ENCODE peak calls at places on chromosomes 1 and 21, in five cellular contexts. S, M, J, D and N are unnamed samples.

GRCh38 chr1:54158071-54158470 is 5.3 kb upstream of the CDCP2 start:
- DNase-seq in S (no peak), M (no peak), J (peak; percentile 38), D (peak; percentile 44), N (no peak)

GRCh38 chr1:77513839-77514763 is 168.4 kb downstream of the ZZZ3 start:
- DNase-seq in S (peak; percentile 93), M (peak; percentile 90), J (no peak), D (no peak), N (peak; percentile 92)

GRCh38 chr1:17117451-17118265 is 1.6 kb downstream of the PADI2 start:
- DNase-seq in S (no peak), M (no peak), J (no peak), D (peak; percentile 61), N (no peak)

GRCh38 chr1:117181630-117182041 is 29.1 kb downstream of the VTCN1 start:
- DNase-seq in S (no peak), M (peak; percentile 8), J (no peak), D (no peak), N (no peak)

GRCh38 chr1:95116666-95117206 is 419 bp upstream of the TLCD4 start:
- DNase-seq in S (peak; percentile 30), M (peak; percentile 46), J (peak; percentile 80), D (peak; percentile 76), N (peak; percentile 30)

GRCh38 chr1:42910985-42911384 is 47.7 kb downstream of the SLC2A1 start:
- DNase-seq in S (no peak), M (no peak), J (no peak), D (no peak), N (no peak)

GRCh38 chr1:8061673-8062386 is 35.7 kb upstream of the ERRFI1 start:
- DNase-seq in S (peak; percentile 49), M (peak; percentile 79), J (peak; percentile 80), D (no peak), N (peak; percentile 43)

GRCh38 chr1:170676628-170677027 is 12.7 kb downstream of the PRRX1 start:
- DNase-seq in S (peak; percentile 55), M (peak; percentile 71), J (no peak), D (no peak), N (peak; percentile 67)

GRCh38 chr1:218171302-218171893 is 113.7 kb upstream of the RRP15 start:
- DNase-seq in S (peak; percentile 59), M (peak; percentile 26), J (peak; percentile 46), D (no peak), N (peak; percentile 66)

GRCh38 chr1:192968323-192968722 is 90.8 kb downstream of the UCHL5 start:
- DNase-seq in S (no peak), M (no peak), J (no peak), D (no peak), N (no peak)

GRCh38 chr1:108502138-108502537 is 52.0 kb downstream of the NBPF6 start:
- DNase-seq in S (no peak), M (no peak), J (no peak), D (no peak), N (no peak)

GRCh38 chr1:66274634-66275033 is 259.3 kb upstream of the SGIP1 start:
- DNase-seq in S (no peak), M (peak; percentile 55), J (no peak), D (no peak), N (no peak)

GRCh38 chr1:24875257-24875656 is 54.8 kb downstream of the RUNX3 start:
- DNase-seq in S (no peak), M (no peak), J (no peak), D (no peak), N (no peak)

GRCh38 chr1:117964290-117965038 is 34.9 kb downstream of the WDR3 start:
- DNase-seq in S (peak; percentile 3), M (peak; percentile 47), J (no peak), D (no peak), N (peak; percentile 13)

GRCh38 chr21:39601194-39601940 is 11.4 kb upstream of the B3GALT5 start:
- DNase-seq in S (no peak), M (peak; percentile 50), J (no peak), D (no peak), N (no peak)

GRCh38 chr21:18384771-18385170 is 18.8 kb downstream of the TMPRSS15 start:
- DNase-seq in S (peak; percentile 1), M (no peak), J (peak; percentile 2), D (no peak), N (peak; percentile 4)

GRCh38 chr1:6148497-6149241 is 31.5 kb downstream of the CHD5 start:
- DNase-seq in S (peak; percentile 26), M (no peak), J (peak; percentile 57), D (peak; percentile 70), N (peak; percentile 22)
- H3K4me3 ChIP-seq in S (no peak overlapping the region), M (no peak overlapping the region), J (peak overlapping the region; percentile 37), D (no peak overlapping the region), N (no peak overlapping the region)

GRCh38 chr1:161736332-161736969 is 13.1 kb upstream of the DUSP12 start:
- DNase-seq in S (no peak), M (no peak), J (peak; percentile 29), D (no peak), N (no peak)

GRCh38 chr1:161739865-161740566 is 9.6 kb upstream of the DUSP12 start:
- DNase-seq in S (no peak), M (no peak), J (no peak), D (peak; percentile 24), N (no peak)

GRCh38 chr1:161740871-161741270 is 8.7 kb upstream of the DUSP12 start:
- DNase-seq in S (no peak), M (no peak), J (no peak), D (no peak), N (no peak)

GRCh38 chr1:161737625-161738024 is 12.0 kb upstream of the DUSP12 start:
- DNase-seq in S (no peak), M (no peak), J (no peak), D (no peak), N (no peak)

GRCh38 chr1:161738627-161739287 is 10.8 kb upstream of the DUSP12 start:
- DNase-seq in S (peak; percentile 88), M (peak; percentile 74), J (peak; percentile 85), D (peak; percentile 56), N (peak; percentile 89)
- TF ChIP-seq CTCF in S (peak; percentile 64), M (peak; percentile 67), J (peak; percentile 80), D (no peak), N (peak; percentile 64)

DNA sequence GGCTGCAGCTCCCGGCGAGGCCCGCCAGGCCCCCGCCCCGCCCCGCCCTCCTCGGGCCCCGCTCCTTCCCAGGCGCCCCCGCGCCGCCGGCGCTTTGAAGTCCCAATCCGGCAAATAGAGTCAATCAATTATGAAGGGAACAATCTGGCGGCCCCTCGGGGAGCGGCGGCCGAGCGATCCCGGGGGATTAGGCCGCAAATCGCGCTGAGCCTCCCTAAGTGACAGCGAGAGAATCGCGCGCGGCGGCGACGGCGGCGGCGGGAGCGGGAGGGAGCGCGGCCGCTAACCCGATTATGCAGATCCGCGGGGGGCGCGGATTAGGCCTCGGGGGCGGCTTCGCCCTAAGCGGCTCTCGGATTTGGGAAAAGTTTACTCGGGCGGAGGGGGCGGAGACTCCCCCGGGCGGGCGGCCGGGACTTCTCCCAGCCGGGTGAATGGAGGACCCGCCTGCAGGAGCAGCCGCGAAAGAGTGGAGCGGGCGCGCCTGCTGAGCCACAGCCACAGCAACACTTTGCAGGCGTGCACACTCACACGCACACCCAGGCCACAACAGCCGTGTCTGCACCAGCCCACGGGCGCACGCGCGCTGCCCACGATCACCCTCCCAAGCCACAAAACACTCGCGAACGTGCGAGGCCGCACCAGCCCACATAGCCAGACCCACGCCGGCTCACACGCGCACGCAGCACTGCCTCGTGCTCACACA is 23.0 kb upstream of the DMBX1 start:
- DNase-seq in S (peak; percentile 10), M (peak; percentile 31), J (no peak), D (no peak), N (no peak)
- H3K4me3 ChIP-seq in S (peak overlapping the region; percentile 47), M (peak overlapping the region; percentile 35), J (peak overlapping the region; percentile 64), D (no peak overlapping the region), N (peak overlapping the region; percentile 52)

GRCh38 chr21:25872271-25872670 is 137.5 kb downstream of the GABPA start:
- DNase-seq in S (no peak), M (no peak), J (no peak), D (no peak), N (no peak)
- TF ChIP-seq CTCF in S (no peak), M (no peak), J (no peak), D (no peak), N (no peak)

GRCh38 chr1:47004004-47004403 is 19.5 kb upstream of the CYP4X1 start:
- DNase-seq in S (no peak), M (no peak), J (no peak), D (no peak), N (no peak)

GRCh38 chr1:46996659-46997281 is 26.7 kb upstream of the CYP4X1 start:
- DNase-seq in S (no peak), M (no peak), J (no peak), D (no peak), N (no peak)

GRCh38 chr1:47002211-47002610 is 21.3 kb upstream of the CYP4X1 start:
- DNase-seq in S (no peak), M (no peak), J (no peak), D (no peak), N (no peak)
- H3K4me3 ChIP-seq in S (no peak overlapping the region), M (no peak overlapping the region), J (no peak overlapping the region), D (no peak overlapping the region), N (no peak overlapping the region)

GRCh38 chr1:6043561-6043960 is 2.1 kb upstream of the KCNAB2 start:
- DNase-seq in S (no peak), M (no peak), J (no peak), D (no peak), N (no peak)

GRCh38 chr1:6039031-6039430 is 6.7 kb upstream of the KCNAB2 start:
- DNase-seq in S (no peak), M (no peak), J (no peak), D (no peak), N (no peak)

GRCh38 chr1:6040859-6041415 is 4.8 kb upstream of the KCNAB2 start:
- DNase-seq in S (no peak), M (no peak), J (no peak), D (no peak), N (no peak)

GRCh38 chr1:6040444-6040843 is 5.2 kb upstream of the KCNAB2 start:
- DNase-seq in S (no peak), M (no peak), J (no peak), D (no peak), N (no peak)

GRCh38 chr1:6041432-6042062 is 4.1 kb upstream of the KCNAB2 start:
- DNase-seq in S (peak; percentile 19), M (no peak), J (peak; percentile 19), D (peak; percentile 55), N (peak; percentile 22)
- TF ChIP-seq CTCF in S (peak; percentile 61), M (peak; percentile 20), J (peak; percentile 30), D (peak; percentile 35), N (peak; percentile 57)

DNA sequence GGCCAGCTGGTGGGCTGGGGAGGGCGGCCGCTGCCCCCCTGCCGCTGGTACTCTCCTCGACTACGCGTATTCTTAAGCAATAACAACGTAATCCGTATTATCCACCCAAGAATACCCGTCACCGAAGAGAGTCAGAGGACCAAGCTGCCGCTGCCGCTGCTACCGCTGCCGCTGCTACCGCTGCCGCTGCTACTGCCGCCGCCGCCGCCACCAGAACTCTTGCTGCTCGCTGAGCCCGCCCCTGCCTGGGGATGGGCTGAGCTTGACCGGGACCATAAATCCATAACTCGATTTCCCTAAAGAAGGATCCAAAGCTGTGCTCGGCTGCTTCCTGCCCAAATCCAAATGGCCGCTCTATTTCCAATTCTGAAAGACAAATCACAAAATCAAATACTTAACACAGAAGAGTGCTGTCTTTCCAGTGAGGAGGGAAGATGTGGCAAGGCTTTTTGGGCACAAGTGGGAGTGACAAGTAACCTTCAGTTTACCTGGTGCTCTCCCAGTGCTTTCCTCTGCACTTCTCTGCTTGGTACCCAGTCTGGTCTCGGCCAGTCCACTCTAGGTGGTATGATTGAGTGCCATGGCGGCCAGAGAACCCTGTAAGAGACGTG is 125.3 kb upstream of the DPYD start:
- DNase-seq in S (peak; percentile 69), M (peak; percentile 67), J (peak; percentile 63), D (no peak), N (peak; percentile 64)
- H3K4me3 ChIP-seq in S (peak overlapping the region; percentile 90), M (peak overlapping the region; percentile 80), J (peak overlapping the region; percentile 82), D (no peak overlapping the region), N (peak overlapping the region; percentile 66)